ENCODE peak calls at places on chromosome 16, in four cellular contexts. H is GM12878, Y is A549, U is IMR-90. T is an unnamed sample.

GRCh38 chr16:23119570-23119969 is 29.7 kb downstream of the USP31 start:
- DNase-seq in H (no peak), Y (no peak), U (peak), T (no peak)

GRCh38 chr16:10866196-10866976 is 10.6 kb upstream of the CIITA start:
- DNase-seq in H (no peak), Y (no peak), U (no peak), T (no peak)

GRCh38 chr16:30659507-30660423 is 1.5 kb downstream of the FBRS start:
- DNase-seq in H (no peak), Y (no peak), U (no peak), T (no peak)

GRCh38 chr16:89122322-89122831 is 28.7 kb downstream of the ACSF3 start:
- DNase-seq in H (no peak), Y (no peak), U (no peak), T (no peak)

GRCh38 chr16:87951550-87952538 is 610 bp downstream of the BANP start:
- DNase-seq in H (no peak), Y (no peak), U (no peak), T (peak)

GRCh38 chr16:51149251-51149661 is 1.8 kb downstream of the SALL1 start:
- DNase-seq in H (no peak), Y (no peak), U (no peak), T (no peak)

GRCh38 chr16:77721752-77722314 is 481 bp upstream of the NUDT7 start:
- DNase-seq in H (no peak), Y (no peak), U (no peak), T (no peak)

GRCh38 chr16:2035431-2036199 is 8.9 kb downstream of the NHERF2 start:
- DNase-seq in H (no peak), Y (no peak), U (peak), T (peak)

GRCh38 chr16:88619859-88620655 is 18.3 kb upstream of the IL17C start:
- DNase-seq in H (no peak), Y (no peak), U (peak), T (no peak)

GRCh38 chr16:88599092-88599733 is 29.0 kb downstream of the ZC3H18 start:
- DNase-seq in H (no peak), Y (no peak), U (no peak), T (no peak)

GRCh38 chr16:65660390-65660789 is 538.5 kb upstream of the CDH11 start:
- DNase-seq in H (no peak), Y (no peak), U (peak), T (no peak)

GRCh38 chr16:86517652-86518258 is 7.4 kb downstream of the FOXF1 start:
- DNase-seq in H (no peak), Y (peak), U (peak), T (peak)

GRCh38 chr16:30077656-30078055 is 1.9 kb downstream of the PPP4C start:
- DNase-seq in H (no peak), Y (no peak), U (peak), T (no peak)

GRCh38 chr16:51382940-51383339 is 231.9 kb upstream of the SALL1 start:
- DNase-seq in H (no peak), Y (no peak), U (no peak), T (no peak)

GRCh38 chr16:50309156-50309526 is 42.8 kb downstream of the ADCY7 start:
- DNase-seq in H (no peak), Y (no peak), U (no peak), T (no peak)

GRCh38 chr16:20886320-20886719 is 13.8 kb downstream of the DCUN1D3 start:
- DNase-seq in H (no peak), Y (no peak), U (no peak), T (no peak)

GRCh38 chr16:70805787-70806186 is 4.8 kb upstream of the VAC14 start:
- DNase-seq in H (no peak), Y (no peak), U (peak), T (no peak)

GRCh38 chr16:87189426-87189825 is 127.8 kb downstream of the C16orf95 start:
- DNase-seq in H (no peak), Y (no peak), U (no peak), T (no peak)

GRCh38 chr16:57735755-57736418 is at the start of gene KATNB1:
- DNase-seq in H (no peak), Y (no peak), U (no peak), T (no peak)

GRCh38 chr16:83185902-83186301 is 559.1 kb downstream of the CDH13 start:
- DNase-seq in H (no peak), Y (no peak), U (no peak), T (no peak)

GRCh38 chr16:58426960-58427359 is 34.7 kb downstream of the GINS3 start:
- DNase-seq in H (no peak), Y (no peak), U (no peak), T (no peak)

GRCh38 chr16:88013091-88013609 is 61.9 kb downstream of the BANP start:
- DNase-seq in H (no peak), Y (no peak), U (peak), T (no peak)

GRCh38 chr16:69187891-69188451 is 1.0 kb downstream of the SNTB2 start:
- DNase-seq in H (no peak), Y (peak), U (no peak), T (peak)

GRCh38 chr16:81175325-81175891 is 63.1 kb upstream of the BCO1 start:
- DNase-seq in H (no peak), Y (peak), U (peak), T (peak)

GRCh38 chr16:82748026-82748425 is 121.3 kb downstream of the CDH13 start:
- DNase-seq in H (no peak), Y (no peak), U (peak), T (no peak)

GRCh38 chr16:87297407-87297806 is 19.8 kb downstream of the C16orf95 start:
- DNase-seq in H (no peak), Y (no peak), U (no peak), T (no peak)

GRCh38 chr16:52554334-52554733 is 7.4 kb upstream of the TOX3 start:
- DNase-seq in H (no peak), Y (no peak), U (no peak), T (no peak)

GRCh38 chr16:70695351-70696070 is 9.7 kb upstream of the MTSS2 start:
- DNase-seq in H (no peak), Y (peak), U (no peak), T (peak)

GRCh38 chr16:76428858-76429257 is 151.7 kb downstream of the CNTNAP4 start:
- DNase-seq in H (no peak), Y (no peak), U (no peak), T (peak)

GRCh38 chr16:75022567-75022966 is 23.7 kb downstream of the ZNRF1 start:
- DNase-seq in H (no peak), Y (no peak), U (no peak), T (no peak)

GRCh38 chr16:75024591-75024990 is 25.8 kb downstream of the ZNRF1 start:
- DNase-seq in H (no peak), Y (no peak), U (no peak), T (no peak)

GRCh38 chr16:75023019-75023418 is 24.2 kb downstream of the ZNRF1 start:
- DNase-seq in H (no peak), Y (no peak), U (peak), T (no peak)

GRCh38 chr16:75025766-75026165 is 26.9 kb downstream of the ZNRF1 start:
- DNase-seq in H (no peak), Y (no peak), U (peak), T (no peak)

GRCh38 chr16:75024182-75024581 is 25.4 kb downstream of the ZNRF1 start:
- DNase-seq in H (no peak), Y (no peak), U (no peak), T (no peak)
- TF ChIP-seq RFX5 in H (no peak), Y (no peak), U (no peak), T (no peak)

DNA sequence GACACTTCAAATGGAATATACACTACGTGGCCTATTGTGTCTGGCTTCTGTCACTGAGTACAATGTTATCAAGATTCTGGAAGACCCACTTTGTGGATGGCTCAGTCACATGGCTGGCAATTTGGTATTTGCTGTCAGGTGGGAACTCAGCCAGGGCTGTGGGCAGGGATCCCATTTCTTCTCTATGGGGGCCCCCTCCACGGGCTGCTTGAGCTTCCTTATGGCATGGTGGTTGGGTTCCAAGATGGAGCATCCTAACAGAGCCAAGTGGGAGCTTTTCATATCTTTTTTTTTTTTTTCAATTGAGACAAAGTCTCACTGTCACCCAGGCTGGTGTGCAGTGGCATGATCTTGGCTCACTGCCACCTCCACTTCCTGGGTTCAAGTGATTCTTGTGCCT is 18.0 kb upstream of the CEP20 start:
- DNase-seq in H (no peak), Y (no peak), U (no peak), T (no peak)
- TF ChIP-seq RFX5 in H (no peak), Y (no peak), U (no peak), T (no peak)

GRCh38 chr16:24598777-24599437 is 59.5 kb downstream of the RBBP6 start:
- DNase-seq in H (no peak), Y (no peak), U (no peak), T (no peak)
- TF ChIP-seq RFX5 in H (no peak), Y (no peak), U (no peak), T (no peak)

GRCh38 chr16:84511180-84511800 is 6.8 kb upstream of the MEAK7 start:
- DNase-seq in H (peak), Y (peak), U (peak), T (peak)
- TF ChIP-seq RFX5 in H (no peak), Y (no peak), U (no peak), T (no peak)

GRCh38 chr16:53968896-53969295 is 264.9 kb downstream of the FTO start:
- DNase-seq in H (no peak), Y (no peak), U (peak), T (no peak)
- TF ChIP-seq RFX5 in H (no peak), Y (no peak), U (no peak), T (no peak)

T was measured in HepG2.